ENCODE peak calls at places on chromosomes 6 and 20, in seven cellular contexts. Q is lower leg skin, V is GM20000, B is transverse colon, W is tibial artery, E is adrenal gland, I is fibroblast of mammary gland. N is an unnamed sample.

GRCh38 chr6:124487778-124488431 is 474.3 kb upstream of the RNF217 start:
- DNase-seq in Q (no peak), V (no peak), B (no peak), W (no peak), E (no peak), I (peak; percentile 49), N (no peak)

GRCh38 chr20:32449890-32450401 is 91.8 kb downstream of the ASXL1 start:
- DNase-seq in Q (no peak), V (no peak), B (no peak), W (no peak), E (peak; percentile 85), I (no peak), N (peak; percentile 17)

GRCh38 chr6:124478906-124479305 is 483.3 kb upstream of the RNF217 start:
- DNase-seq in Q (no peak), V (no peak), B (no peak), W (no peak), E (no peak), I (no peak), N (no peak)

GRCh38 chr20:44970243-44970757 is 4.0 kb downstream of the STK4 start:
- DNase-seq in Q (no peak), V (no peak), B (no peak), W (no peak), E (no peak), I (no peak), N (no peak)

GRCh38 chr6:11229267-11230043 is 3.0 kb downstream of the NEDD9 start:
- DNase-seq in Q (no peak), V (no peak), B (no peak), W (no peak), E (no peak), I (no peak), N (no peak)

GRCh38 chr6:105591053-105591452 is 188.2 kb upstream of the PREP start:
- DNase-seq in Q (no peak), V (peak; percentile 44), B (no peak), W (no peak), E (no peak), I (peak; percentile 57), N (peak; percentile 48)

GRCh38 chr6:29968130-29968529 is 25.8 kb downstream of the HLA-A start:
- DNase-seq in Q (peak; percentile 31), V (no peak), B (no peak), W (no peak), E (peak; percentile 63), I (peak; percentile 36), N (no peak)

GRCh38 chr20:23283096-23283850 is 67.3 kb upstream of the NXT1 start:
- DNase-seq in Q (peak; percentile 52), V (no peak), B (no peak), W (no peak), E (peak; percentile 10), I (no peak), N (no peak)

GRCh38 chr6:29723666-29724588 is 693 bp downstream of the HLA-F start:
- DNase-seq in Q (peak; percentile 92), V (peak; percentile 78), B (peak; percentile 72), W (peak; percentile 76), E (peak; percentile 75), I (no peak), N (peak; percentile 87)

GRCh38 chr6:43123691-43124314 is 47.3 kb upstream of the SRF start:
- DNase-seq in Q (no peak), V (no peak), B (no peak), W (no peak), E (no peak), I (no peak), N (no peak)

GRCh38 chr6:55636406-55637102 is 57.6 kb upstream of the HMGCLL1 start:
- DNase-seq in Q (no peak), V (no peak), B (no peak), W (no peak), E (no peak), I (peak; percentile 71), N (no peak)

GRCh38 chr20:51500936-51501335 is 41.6 kb downstream of the NFATC2 start:
- DNase-seq in Q (peak; percentile 37), V (no peak), B (no peak), W (no peak), E (no peak), I (no peak), N (no peak)

GRCh38 chr6:52020961-52021570 is 66.3 kb downstream of the PKHD1 start:
- DNase-seq in Q (no peak), V (no peak), B (no peak), W (no peak), E (no peak), I (peak; percentile 33), N (no peak)

GRCh38 chr6:25671652-25672051 is 19.6 kb downstream of the SCGN start:
- DNase-seq in Q (no peak), V (no peak), B (no peak), W (no peak), E (no peak), I (no peak), N (no peak)

GRCh38 chr20:37823276-37823980 is 79.5 kb upstream of the VSTM2L start:
- DNase-seq in Q (no peak), V (peak; percentile 23), B (no peak), W (no peak), E (no peak), I (no peak), N (no peak)

GRCh38 chr6:136338486-136338885 is 48.8 kb upstream of the BCLAF1 start:
- DNase-seq in Q (no peak), V (no peak), B (no peak), W (no peak), E (no peak), I (no peak), N (no peak)
- TF ChIP-seq CTCF in Q (no peak), V (no peak), B (no peak), W (no peak), E (no peak), I (no peak), N (no peak)

GRCh38 chr20:4443016-4443415 is 278.7 kb upstream of the PRND start:
- DNase-seq in Q (no peak), V (no peak), B (no peak), W (no peak), E (no peak), I (no peak), N (no peak)

GRCh38 chr20:4441191-4441590 is 280.5 kb upstream of the PRND start:
- DNase-seq in Q (no peak), V (no peak), B (no peak), W (no peak), E (no peak), I (no peak), N (no peak)

GRCh38 chr20:4437131-4437530 is 284.6 kb upstream of the PRND start:
- DNase-seq in Q (no peak), V (no peak), B (no peak), W (no peak), E (no peak), I (no peak), N (no peak)

GRCh38 chr20:4441871-4442270 is 279.8 kb upstream of the PRND start:
- DNase-seq in Q (no peak), V (no peak), B (no peak), W (no peak), E (no peak), I (no peak), N (no peak)

DNA sequence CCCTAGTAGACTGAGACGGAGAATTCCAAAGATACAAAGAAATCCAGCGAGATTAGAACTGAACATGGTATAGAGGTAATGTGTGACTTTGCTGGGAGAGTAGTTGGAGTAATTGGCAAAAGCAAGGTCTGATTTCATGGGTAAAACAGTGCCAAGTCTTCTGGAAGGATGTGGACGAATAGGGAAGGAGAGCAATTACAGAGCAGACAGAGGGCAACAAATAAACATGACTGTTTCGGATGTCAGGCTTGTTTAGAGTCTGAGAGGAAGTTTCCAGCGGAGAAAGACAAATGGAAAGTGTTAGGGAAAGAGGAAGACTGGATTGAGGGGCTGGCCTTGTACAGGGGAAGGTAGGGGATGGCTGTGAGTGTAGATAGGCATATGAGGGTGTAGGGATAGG is 282.2 kb upstream of the PRND start:
- DNase-seq in Q (no peak), V (no peak), B (no peak), W (no peak), E (no peak), I (no peak), N (no peak)
- TF ChIP-seq CTCF in Q (no peak), V (no peak), B (no peak), W (no peak), E (no peak), I (no peak), N (no peak)

GRCh38 chr20:46715292-46715756 is 5.9 kb downstream of the SLC2A10 start:
- DNase-seq in Q (peak; percentile 90), V (no peak), B (peak; percentile 49), W (no peak), E (peak; percentile 69), I (peak; percentile 88), N (no peak)
- TF ChIP-seq CTCF in Q (no peak), V (no peak), B (no peak), W (no peak), E (peak; percentile 37), I (peak; percentile 21), N (no peak)

GRCh38 chr6:117280922-117281321 is 15.6 kb downstream of the VGLL2 start:
- DNase-seq in Q (no peak), V (no peak), B (no peak), W (no peak), E (no peak), I (peak; percentile 17), N (no peak)
- TF ChIP-seq CTCF in Q (no peak), V (no peak), B (no peak), W (no peak), E (no peak), I (peak; percentile 42), N (no peak)

DNA sequence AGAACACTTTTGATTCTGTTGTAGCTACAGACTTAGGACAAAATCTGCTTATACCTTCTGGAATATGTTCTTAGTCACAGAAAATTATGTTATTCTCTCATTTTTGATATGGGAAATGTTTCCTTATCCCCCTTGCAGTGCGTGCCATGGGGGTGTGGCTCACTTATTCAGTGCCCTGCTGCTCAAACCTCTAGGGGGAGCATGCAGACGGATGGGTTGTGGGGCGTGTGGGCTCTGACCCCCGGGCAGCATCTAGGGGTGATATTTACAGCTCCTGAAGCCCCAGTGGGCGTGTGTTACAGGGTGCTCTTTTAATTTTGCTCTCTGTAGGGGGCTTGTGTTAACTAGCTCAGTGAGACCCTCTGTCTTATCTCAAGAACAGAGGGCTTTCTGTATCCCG is 61.3 kb upstream of the FERMT1 start:
- DNase-seq in Q (no peak), V (no peak), B (no peak), W (no peak), E (no peak), I (no peak), N (no peak)
- TF ChIP-seq CTCF in Q (no peak), V (peak; percentile 15), B (no peak), W (no peak), E (no peak), I (no peak), N (no peak)

DNA sequence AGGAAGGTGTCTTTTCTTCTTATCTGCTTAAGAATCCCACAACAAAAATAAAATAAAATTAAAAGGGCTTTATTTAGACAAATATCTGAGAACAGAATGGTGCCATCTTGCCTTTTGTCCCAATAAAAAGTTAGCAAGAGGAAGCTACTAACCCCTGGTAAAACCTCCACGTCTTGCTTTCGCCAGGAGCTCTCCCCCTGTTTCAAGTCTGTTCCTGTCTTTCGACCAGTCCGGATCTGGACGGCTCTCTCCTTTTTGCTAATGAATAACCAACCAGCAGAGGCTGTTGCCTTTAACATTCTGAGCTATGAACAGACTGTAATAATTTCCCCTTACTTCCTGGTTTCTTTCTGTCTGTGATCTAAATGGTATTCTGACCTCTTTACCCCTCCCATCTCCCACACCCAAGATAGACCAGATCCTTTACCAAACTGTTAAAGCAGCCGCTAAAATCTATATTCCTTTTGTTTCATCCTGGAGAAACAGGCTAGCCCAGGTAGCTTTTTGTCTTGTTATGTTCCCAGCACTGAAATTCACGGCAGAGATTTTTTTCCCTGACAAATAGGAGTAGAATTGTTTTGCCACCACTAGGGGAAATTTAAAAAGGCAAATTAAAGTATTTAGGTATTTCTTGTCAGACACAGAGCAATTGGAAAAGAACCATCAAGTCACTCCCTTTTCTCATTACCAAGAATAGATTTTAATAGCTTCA is at the start of gene FRK:
- DNase-seq in Q (no peak), V (no peak), B (peak; percentile 85), W (peak; percentile 74), E (no peak), I (peak; percentile 41), N (no peak)
- TF ChIP-seq CTCF in Q (peak; percentile 6), V (no peak), B (peak; percentile 21), W (peak; percentile 64), E (peak; percentile 12), I (peak; percentile 24), N (no peak)

N was measured in GM10248.